ENCODE peak calls at places on chromosomes 12 and 14, in five cellular contexts. One of them, this sample, is unnamed.

GRCh38 chr12:88391556-88391955 is 188.7 kb downstream of the KITLG start:
- DNase-seq in NCI-H345: no peak
- DNase-seq in activated CD4-positive, alpha-beta memory T cell treated with anti-CD3 and anti-CD28 coated beads for 36 hours: no peak
- DNase-seq in smooth muscle cell of the brain vasculature: peak
- DNase-seq in type B pancreatic cell: no peak
- DNase-seq in this sample: peak

GRCh38 chr12:19757317-19757877 is 318.1 kb downstream of the AEBP2 start:
- DNase-seq in NCI-H345: peak
- DNase-seq in activated CD4-positive, alpha-beta memory T cell treated with anti-CD3 and anti-CD28 coated beads for 36 hours: no peak
- DNase-seq in smooth muscle cell of the brain vasculature: no peak
- DNase-seq in type B pancreatic cell: no peak
- DNase-seq in this sample: peak

GRCh38 chr12:47280543-47281330 is 201.0 kb upstream of the AMIGO2 start:
- DNase-seq in NCI-H345: no peak
- DNase-seq in activated CD4-positive, alpha-beta memory T cell treated with anti-CD3 and anti-CD28 coated beads for 36 hours: no peak
- DNase-seq in smooth muscle cell of the brain vasculature: no peak
- DNase-seq in type B pancreatic cell: no peak
- DNase-seq in this sample: no peak

GRCh38 chr12:119869720-119870119 is 7.4 kb downstream of the CIT start:
- DNase-seq in NCI-H345: no peak
- DNase-seq in activated CD4-positive, alpha-beta memory T cell treated with anti-CD3 and anti-CD28 coated beads for 36 hours: no peak
- DNase-seq in smooth muscle cell of the brain vasculature: no peak
- DNase-seq in type B pancreatic cell: no peak
- DNase-seq in this sample: peak

GRCh38 chr12:6494968-6495367 is 1.1 kb downstream of the NCAPD2 start:
- DNase-seq in NCI-H345: no peak
- DNase-seq in activated CD4-positive, alpha-beta memory T cell treated with anti-CD3 and anti-CD28 coated beads for 36 hours: no peak
- DNase-seq in smooth muscle cell of the brain vasculature: no peak
- DNase-seq in type B pancreatic cell: no peak
- DNase-seq in this sample: no peak

GRCh38 chr12:100974747-100975146 is 180.2 kb downstream of the ANO4 start:
- DNase-seq in NCI-H345: no peak
- DNase-seq in activated CD4-positive, alpha-beta memory T cell treated with anti-CD3 and anti-CD28 coated beads for 36 hours: no peak
- DNase-seq in smooth muscle cell of the brain vasculature: no peak
- DNase-seq in type B pancreatic cell: no peak
- DNase-seq in this sample: no peak

GRCh38 chr14:59897757-59898383 is 22.1 kb upstream of the LRRC9 start:
- DNase-seq in NCI-H345: peak
- DNase-seq in activated CD4-positive, alpha-beta memory T cell treated with anti-CD3 and anti-CD28 coated beads for 36 hours: no peak
- DNase-seq in smooth muscle cell of the brain vasculature: no peak
- DNase-seq in type B pancreatic cell: no peak
- DNase-seq in this sample: no peak

GRCh38 chr14:68523994-68524725 is 268.7 kb downstream of the ZFP36L1 start:
- DNase-seq in NCI-H345: no peak
- DNase-seq in activated CD4-positive, alpha-beta memory T cell treated with anti-CD3 and anti-CD28 coated beads for 36 hours: no peak
- DNase-seq in smooth muscle cell of the brain vasculature: no peak
- DNase-seq in type B pancreatic cell: no peak
- DNase-seq in this sample: peak

GRCh38 chr12:79725987-79726386 is 35.2 kb upstream of the PAWR start:
- DNase-seq in NCI-H345: no peak
- DNase-seq in activated CD4-positive, alpha-beta memory T cell treated with anti-CD3 and anti-CD28 coated beads for 36 hours: no peak
- DNase-seq in smooth muscle cell of the brain vasculature: no peak
- DNase-seq in type B pancreatic cell: no peak
- DNase-seq in this sample: peak

GRCh38 chr12:94207467-94208432 is 59.4 kb downstream of the PLXNC1 start:
- DNase-seq in NCI-H345: no peak
- DNase-seq in activated CD4-positive, alpha-beta memory T cell treated with anti-CD3 and anti-CD28 coated beads for 36 hours: peak
- DNase-seq in smooth muscle cell of the brain vasculature: no peak
- DNase-seq in type B pancreatic cell: no peak
- DNase-seq in this sample: no peak

GRCh38 chr14:57831981-57832380 is 33.9 kb downstream of the SLC35F4 start:
- DNase-seq in NCI-H345: no peak
- DNase-seq in activated CD4-positive, alpha-beta memory T cell treated with anti-CD3 and anti-CD28 coated beads for 36 hours: no peak
- DNase-seq in smooth muscle cell of the brain vasculature: no peak
- DNase-seq in type B pancreatic cell: no peak
- DNase-seq in this sample: no peak

GRCh38 chr12:52581481-52581880 is 7.8 kb upstream of the KRT74 start:
- DNase-seq in NCI-H345: peak
- DNase-seq in activated CD4-positive, alpha-beta memory T cell treated with anti-CD3 and anti-CD28 coated beads for 36 hours: no peak
- DNase-seq in smooth muscle cell of the brain vasculature: no peak
- DNase-seq in type B pancreatic cell: no peak
- DNase-seq in this sample: peak

GRCh38 chr12:118553856-118554504 is 177.6 kb downstream of the SUDS3 start:
- DNase-seq in NCI-H345: no peak
- DNase-seq in activated CD4-positive, alpha-beta memory T cell treated with anti-CD3 and anti-CD28 coated beads for 36 hours: no peak
- DNase-seq in smooth muscle cell of the brain vasculature: no peak
- DNase-seq in type B pancreatic cell: no peak
- DNase-seq in this sample: no peak

GRCh38 chr12:64814432-64814831 is 10.0 kb upstream of the TBC1D30 start:
- DNase-seq in NCI-H345: peak
- DNase-seq in activated CD4-positive, alpha-beta memory T cell treated with anti-CD3 and anti-CD28 coated beads for 36 hours: no peak
- DNase-seq in smooth muscle cell of the brain vasculature: no peak
- DNase-seq in type B pancreatic cell: no peak
- DNase-seq in this sample: no peak

GRCh38 chr14:53509227-53509822 is 356.2 kb upstream of the DDHD1 start:
- DNase-seq in NCI-H345: peak
- DNase-seq in activated CD4-positive, alpha-beta memory T cell treated with anti-CD3 and anti-CD28 coated beads for 36 hours: no peak
- DNase-seq in smooth muscle cell of the brain vasculature: no peak
- DNase-seq in type B pancreatic cell: no peak
- DNase-seq in this sample: peak

GRCh38 chr12:66131067-66131688 is 628 bp upstream of the LLPH start:
- DNase-seq in NCI-H345: peak
- DNase-seq in activated CD4-positive, alpha-beta memory T cell treated with anti-CD3 and anti-CD28 coated beads for 36 hours: no peak
- DNase-seq in smooth muscle cell of the brain vasculature: no peak
- DNase-seq in type B pancreatic cell: no peak
- DNase-seq in this sample: no peak

GRCh38 chr14:97410667-97411286 is 613.6 kb downstream of the VRK1 start:
- DNase-seq in NCI-H345: no peak
- DNase-seq in activated CD4-positive, alpha-beta memory T cell treated with anti-CD3 and anti-CD28 coated beads for 36 hours: no peak
- DNase-seq in smooth muscle cell of the brain vasculature: no peak
- DNase-seq in type B pancreatic cell: no peak
- DNase-seq in this sample: no peak

GRCh38 chr14:72128629-72129028 is 196.4 kb downstream of the RGS6 start:
- DNase-seq in NCI-H345: no peak
- DNase-seq in activated CD4-positive, alpha-beta memory T cell treated with anti-CD3 and anti-CD28 coated beads for 36 hours: no peak
- DNase-seq in smooth muscle cell of the brain vasculature: no peak
- DNase-seq in type B pancreatic cell: no peak
- DNase-seq in this sample: no peak

GRCh38 chr12:132477703-132478432 is 12.1 kb upstream of the FBRSL1 start:
- DNase-seq in NCI-H345: no peak
- DNase-seq in activated CD4-positive, alpha-beta memory T cell treated with anti-CD3 and anti-CD28 coated beads for 36 hours: no peak
- DNase-seq in smooth muscle cell of the brain vasculature: no peak
- DNase-seq in type B pancreatic cell: no peak
- DNase-seq in this sample: no peak

GRCh38 chr12:64767495-64767894 is 8.3 kb upstream of the GNS start:
- DNase-seq in NCI-H345: no peak
- DNase-seq in activated CD4-positive, alpha-beta memory T cell treated with anti-CD3 and anti-CD28 coated beads for 36 hours: no peak
- DNase-seq in smooth muscle cell of the brain vasculature: no peak
- DNase-seq in type B pancreatic cell: no peak
- DNase-seq in this sample: no peak

GRCh38 chr12:95848575-95849388 is 10.0 kb upstream of the SNRPF start:
- DNase-seq in NCI-H345: peak
- DNase-seq in activated CD4-positive, alpha-beta memory T cell treated with anti-CD3 and anti-CD28 coated beads for 36 hours: peak
- DNase-seq in smooth muscle cell of the brain vasculature: no peak
- DNase-seq in type B pancreatic cell: no peak
- DNase-seq in this sample: peak

GRCh38 chr14:39763402-39763890 is 331.2 kb upstream of the FBXO33 start:
- DNase-seq in NCI-H345: no peak
- DNase-seq in activated CD4-positive, alpha-beta memory T cell treated with anti-CD3 and anti-CD28 coated beads for 36 hours: no peak
- DNase-seq in smooth muscle cell of the brain vasculature: no peak
- DNase-seq in type B pancreatic cell: no peak
- DNase-seq in this sample: no peak

GRCh38 chr12:113194971-113195391 is 9.5 kb downstream of the RITA1 start:
- DNase-seq in NCI-H345: no peak
- DNase-seq in activated CD4-positive, alpha-beta memory T cell treated with anti-CD3 and anti-CD28 coated beads for 36 hours: no peak
- DNase-seq in smooth muscle cell of the brain vasculature: peak
- DNase-seq in type B pancreatic cell: no peak
- DNase-seq in this sample: peak

GRCh38 chr14:31297701-31298344 is 90.2 kb upstream of the HECTD1 start:
- DNase-seq in NCI-H345: no peak
- DNase-seq in activated CD4-positive, alpha-beta memory T cell treated with anti-CD3 and anti-CD28 coated beads for 36 hours: no peak
- DNase-seq in smooth muscle cell of the brain vasculature: no peak
- DNase-seq in type B pancreatic cell: no peak
- DNase-seq in this sample: peak